ENCODE peak calls at places on chromosomes 2 and 18, in ten cellular contexts. R is WTC11; T is endothelial cell; K is GM20000; Q is CD8-positive, alpha-beta T cell; H is PC-3; P is heart left ventricle; M is kidney; J is choroid plexus epithelial cell; I is lower lobe of right lung. Y is an unnamed sample.

GRCh38 chr2:200399046-200399445 is 92.6 kb downstream of the SPATS2L start:
- DNase-seq in R (no peak), T (no peak), K (no peak), Q (no peak), H (peak), P (no peak), M (no peak), J (peak), I (no peak), Y (no peak)

GRCh38 chr18:55349685-55350084 is 238.3 kb downstream of the TCF4 start:
- DNase-seq in R (no peak), T (no peak), K (no peak), Q (no peak), H (no peak), P (no peak), M (no peak), J (no peak), I (no peak), Y (no peak)

GRCh38 chr2:212892193-212892592 is 259.2 kb downstream of the IKZF2 start:
- DNase-seq in R (peak), T (peak), K (no peak), Q (no peak), H (peak), P (no peak), M (no peak), J (peak), I (no peak), Y (no peak)

GRCh38 chr18:50079571-50080295 is 115.2 kb downstream of the MYO5B start:
- DNase-seq in R (no peak), T (no peak), K (no peak), Q (no peak), H (no peak), P (peak), M (no peak), J (no peak), I (peak), Y (no peak)

GRCh38 chr2:27118525-27119329 is at the start of gene CGREF1:
- DNase-seq in R (peak), T (peak), K (no peak), Q (no peak), H (peak), P (no peak), M (no peak), J (no peak), I (no peak), Y (no peak)

GRCh38 chr18:64747803-64748202 is 598.9 kb upstream of the LINC00305 start:
- DNase-seq in R (no peak), T (no peak), K (no peak), Q (no peak), H (no peak), P (no peak), M (no peak), J (no peak), I (no peak), Y (no peak)

GRCh38 chr2:230865766-230866703 is 1.3 kb downstream of the ITM2C start:
- DNase-seq in R (peak), T (peak), K (peak), Q (peak), H (peak), P (no peak), M (peak), J (peak), I (no peak), Y (peak)

GRCh38 chr2:37378411-37378810 is 34.0 kb downstream of the QPCT start:
- DNase-seq in R (no peak), T (no peak), K (no peak), Q (no peak), H (peak), P (no peak), M (no peak), J (peak), I (no peak), Y (no peak)

GRCh38 chr2:36967236-36967876 is 1.0 kb upstream of the STRN start:
- DNase-seq in R (no peak), T (no peak), K (no peak), Q (no peak), H (peak), P (no peak), M (no peak), J (no peak), I (no peak), Y (no peak)

GRCh38 chr2:110157153-110157793 is 41.7 kb upstream of the MALL start:
- DNase-seq in R (no peak), T (peak), K (peak), Q (no peak), H (peak), P (peak), M (no peak), J (peak), I (no peak), Y (no peak)

GRCh38 chr2:106105151-106105922 is 88.8 kb downstream of the UXS1 start:
- DNase-seq in R (no peak), T (no peak), K (no peak), Q (no peak), H (no peak), P (no peak), M (no peak), J (no peak), I (no peak), Y (no peak)

GRCh38 chr2:14778015-14778414 is 145.5 kb downstream of the LRATD1 start:
- DNase-seq in R (no peak), T (no peak), K (no peak), Q (no peak), H (peak), P (no peak), M (no peak), J (no peak), I (no peak), Y (no peak)

GRCh38 chr2:238108423-238109201 is 8.5 kb downstream of the ESPNL start:
- DNase-seq in R (peak), T (no peak), K (peak), Q (no peak), H (no peak), P (peak), M (peak), J (no peak), I (peak), Y (no peak)

GRCh38 chr18:48817021-48817461 is 133.7 kb downstream of the SMAD7 start:
- DNase-seq in R (peak), T (no peak), K (no peak), Q (peak), H (no peak), P (peak), M (peak), J (no peak), I (peak), Y (no peak)

GRCh38 chr18:39345321-39345720 is 1779.7 kb upstream of the CELF4 start:
- DNase-seq in R (no peak), T (no peak), K (no peak), Q (no peak), H (no peak), P (no peak), M (no peak), J (no peak), I (no peak), Y (no peak)

GRCh38 chr2:127953128-127953718 is 67.5 kb upstream of the AMMECR1L start:
- DNase-seq in R (no peak), T (no peak), K (no peak), Q (no peak), H (no peak), P (peak), M (no peak), J (peak), I (peak), Y (no peak)

GRCh38 chr2:219025637-219026585 is 15.4 kb downstream of the CFAP65 start:
- DNase-seq in R (no peak), T (no peak), K (no peak), Q (no peak), H (no peak), P (no peak), M (peak), J (no peak), I (no peak), Y (no peak)

GRCh38 chr2:85605406-85606115 is 3.1 kb upstream of the TMEM150A start:
- DNase-seq in R (no peak), T (no peak), K (no peak), Q (no peak), H (no peak), P (no peak), M (no peak), J (peak), I (no peak), Y (no peak)

GRCh38 chr2:57936216-57936615 is 110.4 kb upstream of the VRK2 start:
- DNase-seq in R (no peak), T (no peak), K (no peak), Q (no peak), H (no peak), P (no peak), M (no peak), J (peak), I (no peak), Y (no peak)

GRCh38 chr2:119638891-119639539 is 40.0 kb upstream of the TMEM177 start:
- DNase-seq in R (peak), T (no peak), K (no peak), Q (no peak), H (no peak), P (no peak), M (peak), J (peak), I (no peak), Y (no peak)

GRCh38 chr18:58257461-58257860 is 213.4 kb downstream of the NEDD4L start:
- DNase-seq in R (no peak), T (no peak), K (peak), Q (no peak), H (peak), P (no peak), M (no peak), J (peak), I (no peak), Y (no peak)

GRCh38 chr2:9775351-9775750 is 67.9 kb upstream of the TAF1B start:
- DNase-seq in R (no peak), T (no peak), K (no peak), Q (no peak), H (no peak), P (no peak), M (peak), J (no peak), I (peak), Y (no peak)

GRCh38 chr2:232668805-232669444 is 28.2 kb upstream of the GIGYF2 start:
- DNase-seq in R (peak), T (peak), K (no peak), Q (no peak), H (peak), P (no peak), M (no peak), J (peak), I (no peak), Y (no peak)

GRCh38 chr2:34815052-34815741 is 1216.1 kb upstream of the FAM98A start:
- DNase-seq in R (no peak), T (no peak), K (no peak), Q (no peak), H (no peak), P (no peak), M (no peak), J (no peak), I (no peak), Y (no peak)

GRCh38 chr2:174914894-174915760 is 90.1 kb downstream of the CHN1 start:
- DNase-seq in R (no peak), T (no peak), K (no peak), Q (no peak), H (no peak), P (peak), M (peak), J (peak), I (no peak), Y (no peak)

GRCh38 chr2:95179451-95179850 is 13.8 kb downstream of the ZNF2 start:
- DNase-seq in R (no peak), T (no peak), K (no peak), Q (no peak), H (no peak), P (peak), M (no peak), J (no peak), I (no peak), Y (no peak)

GRCh38 chr2:57981369-57981768 is 65.2 kb upstream of the VRK2 start:
- DNase-seq in R (no peak), T (no peak), K (no peak), Q (no peak), H (peak), P (no peak), M (no peak), J (peak), I (no peak), Y (no peak)

GRCh38 chr18:12246849-12247808 is 7.0 kb upstream of the CIDEA start:
- DNase-seq in R (peak), T (peak), K (no peak), Q (no peak), H (no peak), P (no peak), M (no peak), J (peak), I (no peak), Y (no peak)

GRCh38 chr18:12247946-12248345 is 6.2 kb upstream of the CIDEA start:
- DNase-seq in R (no peak), T (no peak), K (no peak), Q (no peak), H (no peak), P (no peak), M (no peak), J (no peak), I (no peak), Y (no peak)

GRCh38 chr18:12248926-12249720 is 5.0 kb upstream of the CIDEA start:
- DNase-seq in R (no peak), T (no peak), K (no peak), Q (no peak), H (no peak), P (no peak), M (no peak), J (no peak), I (no peak), Y (no peak)

GRCh38 chr18:12242658-12243260 is 11.4 kb upstream of the CIDEA start:
- DNase-seq in R (no peak), T (no peak), K (no peak), Q (no peak), H (no peak), P (no peak), M (no peak), J (no peak), I (no peak), Y (no peak)

GRCh38 chr18:12245793-12246135 is 8.4 kb upstream of the CIDEA start:
- DNase-seq in R (no peak), T (no peak), K (no peak), Q (no peak), H (no peak), P (no peak), M (no peak), J (no peak), I (no peak), Y (no peak)
- TF ChIP-seq CTCF in R (no peak), T (no peak), K (no peak), Q (no peak), H (no peak), P (no peak), M (no peak), J (no peak), I (no peak), Y (no peak)

GRCh38 chr18:71398530-71398929 is 1109.7 kb downstream of the SOCS6 start:
- DNase-seq in R (no peak), T (no peak), K (no peak), Q (no peak), H (peak), P (no peak), M (no peak), J (peak), I (no peak), Y (no peak)
- TF ChIP-seq CTCF in R (no peak), T (no peak), K (no peak), Q (no peak), H (peak), P (no peak), M (peak), J (peak), I (no peak), Y (no peak)

GRCh38 chr2:136322436-136322835 is 204.5 kb upstream of the CXCR4 start:
- DNase-seq in R (no peak), T (no peak), K (no peak), Q (peak), H (no peak), P (no peak), M (no peak), J (no peak), I (no peak), Y (peak)
- TF ChIP-seq CTCF in R (no peak), T (no peak), K (no peak), Q (no peak), H (no peak), P (no peak), M (no peak), J (no peak), I (no peak), Y (no peak)

GRCh38 chr2:102245266-102246151 is 58.7 kb downstream of the IL1RL2 start:
- DNase-seq in R (no peak), T (no peak), K (no peak), Q (no peak), H (peak), P (peak), M (no peak), J (peak), I (no peak), Y (no peak)
- TF ChIP-seq CTCF in R (no peak), T (no peak), K (no peak), Q (no peak), H (peak), P (no peak), M (no peak), J (peak), I (no peak), Y (no peak)

GRCh38 chr18:78983530-78983929 is 3.9 kb downstream of the SALL3 start:
- DNase-seq in R (no peak), T (no peak), K (no peak), Q (no peak), H (no peak), P (no peak), M (no peak), J (no peak), I (no peak), Y (no peak)

GRCh38 chr18:78981652-78981955 is 2.0 kb downstream of the SALL3 start:
- DNase-seq in R (no peak), T (no peak), K (no peak), Q (no peak), H (no peak), P (no peak), M (no peak), J (no peak), I (no peak), Y (no peak)

GRCh38 chr18:78984941-78985784 is 5.5 kb downstream of the SALL3 start:
- DNase-seq in R (peak), T (peak), K (peak), Q (no peak), H (peak), P (no peak), M (no peak), J (peak), I (no peak), Y (peak)

GRCh38 chr18:78982186-78982585 is 2.6 kb downstream of the SALL3 start:
- DNase-seq in R (no peak), T (no peak), K (no peak), Q (no peak), H (no peak), P (no peak), M (no peak), J (no peak), I (no peak), Y (no peak)

DNA sequence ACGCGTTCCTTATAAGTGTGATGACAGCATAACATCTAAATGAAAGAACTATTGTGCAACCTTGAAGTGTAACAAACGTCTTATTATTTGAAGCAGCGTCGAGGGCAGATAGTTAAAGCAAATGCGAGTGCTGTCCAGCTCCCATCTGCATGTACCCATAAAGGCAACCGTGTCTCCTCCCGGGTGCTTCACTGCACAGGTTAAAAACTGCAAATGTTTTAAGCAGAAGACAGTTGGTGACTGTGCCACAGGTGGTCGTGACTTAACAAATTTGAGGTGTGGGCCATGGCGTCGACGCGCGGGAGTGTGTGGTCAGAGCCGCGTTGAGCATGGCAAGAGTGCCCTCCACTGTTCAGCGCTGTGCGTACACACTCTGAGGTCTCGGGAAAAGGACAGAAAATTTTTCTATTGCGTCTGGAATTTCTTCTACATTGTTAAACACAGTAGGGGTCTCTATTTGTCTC is 6.4 kb downstream of the SALL3 start:
- DNase-seq in R (peak), T (peak), K (no peak), Q (no peak), H (peak), P (no peak), M (no peak), J (peak), I (no peak), Y (peak)
- TF ChIP-seq CTCF in R (no peak), T (no peak), K (peak), Q (no peak), H (peak), P (peak), M (peak), J (peak), I (peak), Y (peak)

DNA sequence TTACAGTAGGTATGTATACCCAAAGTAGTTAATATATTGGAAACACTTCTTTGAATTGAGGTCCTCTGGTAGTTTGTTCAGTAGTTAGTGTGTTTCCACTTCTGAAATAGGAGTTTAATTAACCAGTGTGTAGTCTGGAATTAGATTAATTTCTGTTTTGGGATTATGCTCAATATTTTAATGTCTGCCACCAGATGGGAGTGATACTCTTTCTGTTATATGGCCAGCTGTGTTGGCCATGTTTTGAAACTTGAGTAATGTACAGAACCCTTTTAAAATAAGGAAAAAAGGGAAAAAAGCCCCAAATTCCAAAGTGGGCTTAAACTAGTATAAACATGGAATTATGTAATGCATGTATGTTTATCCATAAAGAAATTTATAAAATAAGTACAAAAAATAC is 147.7 kb downstream of the CTNNA2 start:
- DNase-seq in R (no peak), T (no peak), K (no peak), Q (no peak), H (no peak), P (no peak), M (no peak), J (peak), I (no peak), Y (no peak)
- TF ChIP-seq CTCF in R (no peak), T (no peak), K (no peak), Q (no peak), H (no peak), P (no peak), M (no peak), J (no peak), I (no peak), Y (no peak)

GRCh38 chr2:67079729-67080128 is 317.4 kb upstream of the ETAA1 start:
- DNase-seq in R (no peak), T (no peak), K (no peak), Q (no peak), H (no peak), P (no peak), M (no peak), J (no peak), I (no peak), Y (no peak)
- TF ChIP-seq CTCF in R (no peak), T (no peak), K (no peak), Q (no peak), H (no peak), P (no peak), M (no peak), J (no peak), I (no peak), Y (no peak)

DNA sequence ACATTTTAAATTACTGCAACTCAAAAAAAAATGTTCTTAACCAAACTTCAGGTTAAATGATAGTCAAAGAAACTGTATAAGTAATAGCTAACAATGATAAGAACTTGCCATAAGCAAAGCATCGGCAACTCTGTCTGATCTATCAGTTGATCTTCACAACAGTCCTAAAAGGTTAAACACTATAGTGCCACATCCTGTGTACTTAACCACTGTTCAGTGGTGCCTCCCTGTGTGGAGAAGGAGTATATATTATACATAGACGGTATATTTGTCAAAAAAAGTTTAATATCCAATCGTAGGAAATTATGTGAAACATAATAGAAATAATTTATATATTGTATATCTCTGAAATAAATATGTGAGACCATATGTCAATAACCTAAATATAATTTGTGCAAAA is 13.0 kb downstream of the DTNA start:
- DNase-seq in R (no peak), T (no peak), K (no peak), Q (no peak), H (peak), P (no peak), M (no peak), J (peak), I (no peak), Y (no peak)
- TF ChIP-seq CTCF in R (no peak), T (no peak), K (no peak), Q (no peak), H (no peak), P (no peak), M (no peak), J (peak), I (no peak), Y (no peak)

DNA sequence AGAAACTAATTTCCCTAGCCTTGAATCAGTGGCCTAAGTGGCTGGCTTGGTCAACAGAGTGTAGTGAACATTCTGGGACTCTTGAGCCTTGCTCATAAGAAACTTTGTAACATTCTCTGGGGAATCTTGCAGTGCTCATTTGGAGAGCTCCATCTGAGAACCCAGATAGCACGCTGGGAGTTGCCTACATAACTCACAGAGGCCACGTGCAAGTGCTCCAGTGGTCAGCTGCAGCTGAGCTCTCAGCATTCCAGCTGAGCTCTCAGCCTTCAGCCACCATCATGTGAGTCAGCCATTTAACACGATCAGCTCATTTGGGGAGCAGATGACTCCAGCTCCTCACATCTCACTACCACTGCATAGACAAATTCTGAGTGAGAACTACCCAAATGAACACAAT is 25.5 kb upstream of the CTNNA2 start:
- DNase-seq in R (no peak), T (no peak), K (no peak), Q (no peak), H (no peak), P (no peak), M (no peak), J (no peak), I (no peak), Y (no peak)
- TF ChIP-seq CTCF in R (no peak), T (no peak), K (no peak), Q (no peak), H (no peak), P (no peak), M (no peak), J (no peak), I (no peak), Y (no peak)